ENCODE peak calls at places on chromosomes 12 and 14, in four cellular contexts. One of them, this sample, is unnamed.

GRCh38 chr12:115934046-115934445 is 343.4 kb downstream of the MED13L start:
- DNase-seq in fibroblast of pulmonary artery: no peak
- DNase-seq in choroid plexus epithelial cell: no peak
- DNase-seq in cardiac fibroblast: no peak
- DNase-seq in this sample: no peak

GRCh38 chr12:42588981-42589464 is 523 bp downstream of the PRICKLE1 start:
- DNase-seq in fibroblast of pulmonary artery: peak; percentile 38
- DNase-seq in choroid plexus epithelial cell: peak; percentile 61
- DNase-seq in cardiac fibroblast: peak; percentile 36
- DNase-seq in this sample: peak; percentile 57

GRCh38 chr14:100410056-100410565 is 87.0 kb downstream of the SLC25A47 start:
- DNase-seq in fibroblast of pulmonary artery: peak; percentile 91
- DNase-seq in choroid plexus epithelial cell: peak; percentile 87
- DNase-seq in cardiac fibroblast: peak; percentile 89
- DNase-seq in this sample: no peak

GRCh38 chr12:97267803-97268202 is 194.8 kb upstream of the RMST start:
- DNase-seq in fibroblast of pulmonary artery: no peak
- DNase-seq in choroid plexus epithelial cell: no peak
- DNase-seq in cardiac fibroblast: no peak
- DNase-seq in this sample: no peak

GRCh38 chr12:49295087-49296001 is at the start of gene PRPH:
- DNase-seq in fibroblast of pulmonary artery: no peak
- DNase-seq in choroid plexus epithelial cell: no peak
- DNase-seq in cardiac fibroblast: no peak
- DNase-seq in this sample: no peak

GRCh38 chr12:98464155-98464554 is 51.2 kb upstream of the TMPO start:
- DNase-seq in fibroblast of pulmonary artery: peak; percentile 95
- DNase-seq in choroid plexus epithelial cell: peak; percentile 77
- DNase-seq in cardiac fibroblast: peak; percentile 89
- DNase-seq in this sample: no peak

GRCh38 chr14:97177016-97177415 is 379.8 kb downstream of the VRK1 start:
- DNase-seq in fibroblast of pulmonary artery: no peak
- DNase-seq in choroid plexus epithelial cell: no peak
- DNase-seq in cardiac fibroblast: no peak
- DNase-seq in this sample: peak; percentile 15

GRCh38 chr14:67461341-67461985 is 27.1 kb downstream of the TMEM229B start:
- DNase-seq in fibroblast of pulmonary artery: peak; percentile 69
- DNase-seq in choroid plexus epithelial cell: peak; percentile 74
- DNase-seq in cardiac fibroblast: peak; percentile 46
- DNase-seq in this sample: no peak

GRCh38 chr14:83096092-83096491 is 1562.4 kb upstream of the SEL1L start:
- DNase-seq in fibroblast of pulmonary artery: no peak
- DNase-seq in choroid plexus epithelial cell: peak; percentile 2
- DNase-seq in cardiac fibroblast: no peak
- DNase-seq in this sample: no peak

GRCh38 chr12:96044017-96044985 is 8.9 kb upstream of the LTA4H start:
- DNase-seq in fibroblast of pulmonary artery: peak; percentile 83
- DNase-seq in choroid plexus epithelial cell: peak; percentile 58
- DNase-seq in cardiac fibroblast: peak; percentile 74
- DNase-seq in this sample: no peak
- TF ChIP-seq CTCF in fibroblast of pulmonary artery: no peak
- TF ChIP-seq CTCF in choroid plexus epithelial cell: no peak
- TF ChIP-seq CTCF in cardiac fibroblast: no peak
- TF ChIP-seq CTCF in this sample: no peak

DNA sequence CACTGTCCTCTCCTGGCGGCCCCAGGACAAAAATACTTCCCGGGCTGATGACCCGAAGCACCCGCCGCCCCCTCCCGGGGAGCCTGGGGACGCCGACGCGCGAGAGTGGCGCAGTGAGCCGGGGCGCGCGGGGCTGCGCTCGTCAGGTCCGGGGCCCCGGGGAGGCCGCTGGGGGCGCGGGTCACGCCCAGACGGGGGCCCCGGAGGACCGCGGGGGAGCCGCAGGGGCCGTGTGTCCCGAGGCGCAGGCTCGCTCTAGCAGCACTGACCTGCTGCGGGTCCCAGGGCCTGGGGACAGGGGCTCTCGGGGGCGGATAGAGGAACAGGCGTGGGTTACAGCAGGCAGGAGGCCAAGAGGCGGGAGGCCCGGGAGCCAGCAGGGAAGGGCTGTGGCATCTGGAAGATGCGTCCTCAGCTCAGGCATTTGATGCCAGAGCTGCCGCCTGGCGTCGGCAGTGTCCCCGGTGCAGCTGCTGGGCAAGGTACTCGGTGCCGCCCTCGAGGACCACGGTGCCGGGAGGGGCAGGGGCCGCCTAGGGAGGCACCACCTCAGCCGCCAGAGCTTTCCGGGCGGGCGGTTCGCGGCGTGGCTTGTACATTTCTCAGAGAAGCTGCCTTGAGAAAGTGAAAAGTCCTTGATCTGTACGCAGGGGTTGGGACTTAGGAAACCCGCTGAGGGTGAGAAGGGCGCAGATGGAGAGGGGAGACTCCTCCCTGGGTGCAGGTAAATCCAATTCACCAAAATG is 1.2 kb downstream of the WNT5B start:
- DNase-seq in fibroblast of pulmonary artery: no peak
- DNase-seq in choroid plexus epithelial cell: no peak
- DNase-seq in cardiac fibroblast: peak; percentile 40
- DNase-seq in this sample: peak; percentile 37
- TF ChIP-seq CTCF in fibroblast of pulmonary artery: no peak
- TF ChIP-seq CTCF in choroid plexus epithelial cell: no peak
- TF ChIP-seq CTCF in cardiac fibroblast: no peak
- TF ChIP-seq CTCF in this sample: no peak

GRCh38 chr12:990649-991349 is at the start of gene ERC1:
- DNase-seq in fibroblast of pulmonary artery: peak; percentile 92
- DNase-seq in choroid plexus epithelial cell: peak; percentile 89
- DNase-seq in cardiac fibroblast: peak; percentile 94
- DNase-seq in this sample: peak; percentile 88
- TF ChIP-seq CTCF in fibroblast of pulmonary artery: no peak
- TF ChIP-seq CTCF in choroid plexus epithelial cell: no peak
- TF ChIP-seq CTCF in cardiac fibroblast: no peak
- TF ChIP-seq CTCF in this sample: no peak

DNA sequence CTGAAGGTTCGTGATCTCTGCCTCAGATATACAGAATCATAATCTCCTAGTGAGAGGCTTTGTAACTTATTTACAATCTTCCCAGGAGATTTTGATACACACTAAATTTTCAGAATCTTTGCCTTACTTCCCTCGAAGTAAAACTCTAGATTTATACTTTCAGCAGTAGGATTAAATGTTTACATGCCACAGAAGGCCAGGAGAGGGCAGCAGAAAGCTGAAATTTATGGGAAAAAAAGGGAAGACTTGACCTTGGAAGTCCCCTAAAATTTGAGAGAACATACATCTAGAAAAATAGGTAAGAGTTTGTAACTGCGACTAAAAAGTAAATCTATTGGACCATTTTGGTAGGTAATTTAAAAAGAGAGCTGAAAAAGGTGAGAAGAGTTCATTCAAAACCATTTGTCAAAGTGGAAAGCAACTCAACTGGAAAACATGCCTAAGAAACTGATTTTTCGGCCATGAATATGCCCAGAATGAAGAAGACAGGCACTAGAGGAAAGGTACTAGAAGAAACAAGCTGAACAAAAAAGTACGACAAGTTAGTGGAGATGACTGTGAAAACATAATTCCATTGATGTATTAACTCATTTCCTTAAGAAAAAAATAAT is 242.0 kb upstream of the MDGA2 start:
- DNase-seq in fibroblast of pulmonary artery: peak; percentile 21
- DNase-seq in choroid plexus epithelial cell: peak; percentile 17
- DNase-seq in cardiac fibroblast: peak; percentile 28
- DNase-seq in this sample: peak; percentile 53
- TF ChIP-seq CTCF in fibroblast of pulmonary artery: peak; percentile 42
- TF ChIP-seq CTCF in choroid plexus epithelial cell: peak; percentile 53
- TF ChIP-seq CTCF in cardiac fibroblast: peak; percentile 42
- TF ChIP-seq CTCF in this sample: peak; percentile 84

GRCh38 chr12:108972226-108972757 is 48.6 kb downstream of the SVOP start:
- DNase-seq in fibroblast of pulmonary artery: no peak
- DNase-seq in choroid plexus epithelial cell: no peak
- DNase-seq in cardiac fibroblast: no peak
- DNase-seq in this sample: no peak

GRCh38 chr12:108966378-108967151 is 54.3 kb downstream of the SVOP start:
- DNase-seq in fibroblast of pulmonary artery: no peak
- DNase-seq in choroid plexus epithelial cell: no peak
- DNase-seq in cardiac fibroblast: no peak
- DNase-seq in this sample: no peak

GRCh38 chr12:108964391-108965166 is 56.3 kb downstream of the SVOP start:
- DNase-seq in fibroblast of pulmonary artery: no peak
- DNase-seq in choroid plexus epithelial cell: no peak
- DNase-seq in cardiac fibroblast: no peak
- DNase-seq in this sample: no peak

GRCh38 chr12:108969622-108970021 is 51.2 kb downstream of the SVOP start:
- DNase-seq in fibroblast of pulmonary artery: no peak
- DNase-seq in choroid plexus epithelial cell: no peak
- DNase-seq in cardiac fibroblast: no peak
- DNase-seq in this sample: no peak

DNA sequence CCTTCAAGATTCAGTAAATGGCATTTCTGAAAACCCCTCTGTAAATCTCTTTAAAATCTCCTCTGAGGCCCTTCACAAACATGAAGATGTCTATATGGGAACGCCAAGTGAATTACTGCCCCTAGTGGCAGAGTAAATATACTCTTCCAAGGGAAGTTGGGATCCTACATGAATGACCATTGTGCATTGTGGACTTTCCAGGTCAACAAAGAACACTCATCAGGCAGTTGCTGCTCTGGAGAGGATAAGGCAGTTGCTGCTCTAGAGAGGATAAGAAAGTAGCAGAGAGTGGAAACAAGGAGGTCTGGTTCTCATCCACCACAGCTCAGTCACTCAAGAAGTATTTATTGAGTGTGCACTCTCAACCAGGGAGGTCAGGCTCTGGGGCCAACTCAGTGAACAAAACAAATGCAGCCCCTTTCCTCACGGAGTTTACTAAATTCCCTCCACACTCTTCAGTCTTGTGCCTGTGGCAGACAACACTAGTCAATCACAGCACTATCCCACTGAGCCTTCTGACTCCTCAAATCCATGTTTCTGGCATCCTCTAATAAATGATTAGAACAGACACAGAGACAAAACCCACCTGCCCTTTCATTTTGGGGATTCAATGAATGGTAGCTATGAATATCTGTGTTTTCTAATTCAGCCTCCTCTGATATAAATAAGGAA is 52.9 kb downstream of the SVOP start:
- DNase-seq in fibroblast of pulmonary artery: no peak
- DNase-seq in choroid plexus epithelial cell: peak; percentile 23
- DNase-seq in cardiac fibroblast: no peak
- DNase-seq in this sample: no peak
- TF ChIP-seq CTCF in fibroblast of pulmonary artery: peak; percentile 39
- TF ChIP-seq CTCF in choroid plexus epithelial cell: peak; percentile 46
- TF ChIP-seq CTCF in cardiac fibroblast: no peak
- TF ChIP-seq CTCF in this sample: peak; percentile 65

GRCh38 chr12:104177663-104178501 is 37.7 kb upstream of the TXNRD1 start:
- DNase-seq in fibroblast of pulmonary artery: peak; percentile 99
- DNase-seq in choroid plexus epithelial cell: peak; percentile 99
- DNase-seq in cardiac fibroblast: peak; percentile 100
- DNase-seq in this sample: no peak
- TF ChIP-seq CTCF in fibroblast of pulmonary artery: peak; percentile 40
- TF ChIP-seq CTCF in choroid plexus epithelial cell: peak; percentile 58
- TF ChIP-seq CTCF in cardiac fibroblast: peak; percentile 28
- TF ChIP-seq CTCF in this sample: no peak

This sample was measured in endothelial cell.